ENCODE peak calls at places on chromosomes 16 and 17, in eight cellular contexts. A is colonic mucosa, E is Peyer's patch, P is left lung, O is thoracic aorta, N is neuronal stem cell, D is heart right ventricle, J is tibial artery. V is an unnamed sample.
A peak's percentile ranks its signal among the peaks of the same experiment; 100 is the strongest.

GRCh38 chr17:33106525-33107162 is 115.0 kb downstream of the SPACA3 start:
- DNase-seq in P (no peak), N (no peak), A (no peak), J (no peak), E (no peak), O (no peak), D (no peak), V (no peak)

GRCh38 chr17:1829579-1830257 is at the start of the genes RPA1 and SMYD4:
- DNase-seq in N (peak; percentile 88), J (peak; percentile 82), E (peak; percentile 95), A (peak; percentile 89), P (peak; percentile 87), D (peak; percentile 85), O (peak; percentile 41), V (peak; percentile 81)

GRCh38 chr17:77736721-77737120 is 221.8 kb upstream of the TNRC6C start:
- DNase-seq in N (no peak), P (no peak), D (peak; percentile 3), O (no peak), J (no peak), E (no peak), A (peak; percentile 16), V (no peak)

GRCh38 chr17:10337976-10338375 is 34.8 kb downstream of the MYH13 start:
- DNase-seq in D (no peak), E (no peak), N (no peak), J (no peak), A (no peak), O (no peak), P (no peak), V (no peak)

GRCh38 chr16:11792404-11793260 is 4.4 kb downstream of the ZC3H7A start:
- DNase-seq in O (no peak), N (no peak), D (no peak), E (peak; percentile 65), J (no peak), P (peak; percentile 63), A (peak; percentile 67), V (no peak)

GRCh38 chr17:15411556-15412198 is 55.7 kb downstream of the CDRT4 start:
- DNase-seq in J (peak; percentile 84), D (no peak), N (no peak), A (no peak), E (no peak), O (no peak), P (no peak), V (no peak)

GRCh38 chr16:75398333-75398732 is 35.0 kb downstream of the CFDP1 start:
- DNase-seq in N (no peak), P (no peak), A (no peak), J (no peak), O (no peak), D (no peak), E (no peak), V (no peak)

GRCh38 chr17:32822996-32823395 is 53.9 kb downstream of the MYO1D start:
- DNase-seq in E (no peak), N (no peak), D (no peak), A (no peak), P (no peak), O (no peak), J (no peak), V (no peak)

GRCh38 chr16:14121135-14121534 is 50.0 kb downstream of the MRTFB start:
- DNase-seq in O (no peak), P (no peak), E (no peak), A (no peak), D (no peak), J (no peak), N (no peak), V (no peak)

GRCh38 chr17:38746893-38747384 is 1.2 kb downstream of the PCGF2 start:
- DNase-seq in E (no peak), N (no peak), O (no peak), A (peak; percentile 40), P (no peak), J (no peak), D (no peak), V (no peak)

GRCh38 chr17:40555296-40556190 is 9.7 kb downstream of the CCR7 start:
- DNase-seq in E (peak; percentile 7), N (no peak), D (no peak), P (no peak), O (no peak), J (peak; percentile 19), A (no peak), V (peak; percentile 15)

GRCh38 chr16:21611546-21612384 is 12.4 kb downstream of the METTL9 start:
- DNase-seq in O (no peak), A (no peak), P (no peak), J (no peak), E (no peak), D (no peak), N (no peak), V (no peak)

GRCh38 chr16:50478021-50478772 is 70.0 kb upstream of the NKD1 start:
- DNase-seq in P (no peak), D (no peak), J (no peak), E (no peak), A (no peak), N (no peak), O (no peak), V (no peak)

GRCh38 chr16:48613061-48613957 is 3.3 kb upstream of the N4BP1 start:
- DNase-seq in N (no peak), J (no peak), D (no peak), O (no peak), E (no peak), A (peak; percentile 58), P (no peak), V (no peak)

GRCh38 chr17:78883090-78883532 is 19.9 kb downstream of the CEP295NL start:
- DNase-seq in N (no peak), O (peak; percentile 81), D (peak; percentile 75), P (peak; percentile 82), J (peak; percentile 88), A (peak; percentile 52), E (peak; percentile 75), V (peak; percentile 51)

GRCh38 chr16:57770361-57770760 is 31.9 kb downstream of the KIFC3 start:
- DNase-seq in A (no peak), P (no peak), N (no peak), J (no peak), E (no peak), D (no peak), O (no peak), V (no peak)

GRCh38 chr17:47948706-47949196 is 7.4 kb downstream of the PNPO start:
- DNase-seq in D (no peak), A (peak; percentile 60), O (no peak), E (peak; percentile 70), J (no peak), P (peak; percentile 44), N (no peak), V (peak; percentile 77)

GRCh38 chr16:81896902-81897301 is 114.4 kb downstream of the SDR42E1 start:
- DNase-seq in E (no peak), O (no peak), J (no peak), P (no peak), N (no peak), A (no peak), D (no peak), V (no peak)

GRCh38 chr17:7179317-7180254 is at the start of gene ASGR1:
- DNase-seq in N (no peak), J (no peak), D (no peak), E (no peak), O (no peak), P (no peak), A (no peak), V (no peak)

GRCh38 chr17:41333836-41334235 is 16.8 kb downstream of the KRT33A start:
- DNase-seq in D (no peak), J (no peak), E (no peak), P (no peak), N (no peak), A (no peak), O (no peak), V (no peak)

GRCh38 chr16:29029168-29029994 is 44.5 kb downstream of the LAT start:
- DNase-seq in O (peak; percentile 9), N (peak; percentile 20), P (no peak), A (peak; percentile 12), E (no peak), D (no peak), J (no peak), V (no peak)

GRCh38 chr17:31371511-31372097 is 19.9 kb upstream of the RAB11FIP4 start:
- DNase-seq in O (no peak), N (no peak), E (no peak), J (no peak), P (no peak), A (no peak), D (no peak), V (no peak)

GRCh38 chr17:42531455-42532354 is 4.3 kb upstream of the NAGLU start:
- DNase-seq in D (no peak), A (peak; percentile 74), O (no peak), P (peak; percentile 64), N (no peak), E (peak; percentile 83), J (peak; percentile 61), V (no peak)

GRCh38 chr16:14600164-14600563 is 29.9 kb downstream of the PARN start:
- DNase-seq in J (no peak), P (no peak), O (no peak), N (no peak), E (no peak), D (no peak), A (no peak), V (no peak)

GRCh38 chr16:88764913-88765349 is 20.1 kb downstream of the PIEZO1 start:
- DNase-seq in J (no peak), D (no peak), A (no peak), E (no peak), P (peak; percentile 89), N (no peak), O (no peak), V (peak; percentile 89)

GRCh38 chr17:54451051-54451450 is 449.6 kb upstream of the TOM1L1 start:
- DNase-seq in A (no peak), O (no peak), P (no peak), J (no peak), E (no peak), N (no peak), D (no peak), V (no peak)
- H3K9me3 ChIP-seq in A (no peaks in the 10 kb centered on the region), O (no peaks in the 10 kb centered on the region), P (no peaks in the 10 kb centered on the region), J (no peaks in the 10 kb centered on the region), E (no peaks in the 10 kb centered on the region), N (peaks cover 5% of the 10 kb centered on the region), D (peaks cover 14% of the 10 kb centered on the region), V (no peaks in the 10 kb centered on the region)

GRCh38 chr17:70916469-70916868 is 747.1 kb downstream of the KCNJ2 start:
- DNase-seq in P (no peak), O (no peak), J (no peak), N (no peak), D (no peak), A (no peak), E (no peak), V (no peak)
- H3K9me3 ChIP-seq in P (no peaks in the 10 kb centered on the region), O (no peaks in the 10 kb centered on the region), J (no peaks in the 10 kb centered on the region), N (no peaks in the 10 kb centered on the region), D (peaks cover 17% of the 10 kb centered on the region), A (no peaks in the 10 kb centered on the region), E (no peaks in the 10 kb centered on the region), V (peaks cover 31% of the 10 kb centered on the region)

GRCh38 chr17:83201206-83202001 is 122.0 kb downstream of the METRNL start:
- DNase-seq in A (no peak), E (no peak), D (peak; percentile 4), N (no peak), O (no peak), J (peak; percentile 18), P (peak; percentile 22), V (peak; percentile 15)
- H3K9me3 ChIP-seq in A (no peaks in the 10 kb centered on the region), E (no peaks in the 10 kb centered on the region), D (no peaks in the 10 kb centered on the region), N (peaks cover 40% of the 10 kb centered on the region), O (no peaks in the 10 kb centered on the region), J (no peaks in the 10 kb centered on the region), P (no peaks in the 10 kb centered on the region), V (no peaks in the 10 kb centered on the region)

DNA sequence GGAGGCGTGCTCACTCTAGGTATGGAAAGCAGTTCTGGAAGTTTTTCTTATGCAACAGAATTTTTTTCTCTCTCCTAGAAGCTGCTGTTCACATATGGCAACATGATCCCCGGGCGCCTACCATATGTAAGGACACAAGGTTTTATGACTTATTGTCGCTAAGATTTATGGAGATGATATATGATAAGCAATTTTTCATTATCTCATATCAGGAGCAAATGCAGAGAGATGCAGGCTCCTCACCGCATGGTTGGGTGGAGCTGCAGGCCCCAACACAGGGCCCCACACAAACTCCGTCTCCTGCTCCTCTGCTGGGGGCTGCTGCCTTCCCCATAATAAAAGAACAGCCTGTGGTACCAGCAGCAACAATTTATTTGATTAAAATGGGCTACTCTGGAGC is 181.9 kb downstream of the MAF start:
- DNase-seq in E (no peak), D (no peak), O (no peak), N (no peak), P (no peak), J (no peak), A (no peak), V (no peak)
- H3K9me3 ChIP-seq in E (no peaks in the 10 kb centered on the region), D (no peaks in the 10 kb centered on the region), O (no peaks in the 10 kb centered on the region), N (no peaks in the 10 kb centered on the region), P (no peaks in the 10 kb centered on the region), J (no peaks in the 10 kb centered on the region), A (no peaks in the 10 kb centered on the region), V (no peaks in the 10 kb centered on the region)

V was measured in breast epithelium.